ENCODE peak calls at places on chromosomes 2 and 18, in ten cellular contexts. J is NCI-H1105 treated with DMSO at 0.1 percent for 48 hours, E is glutamatergic neuron, H is A172, F is CD14-positive monocyte, D is mesendoderm, Q is LNCaP clone FGC, S is activated T-cell treated with anti-CD3 and anti-CD28 coated beads for 4 hours, T is GM23338, R is chondrocyte. C is an unnamed sample.

GRCh38 chr2:230011617-230012016 is 57.1 kb downstream of the SLC16A14 start:
- DNase-seq in H (peak; percentile 9), T (no peak), S (no peak), E (no peak), F (no peak), D (no peak), J (no peak), R (no peak), Q (no peak), C (no peak)

GRCh38 chr2:236735742-236736360 is 166.2 kb downstream of the ACKR3 start:
- DNase-seq in J (no peak), D (no peak), R (no peak), E (no peak), S (no peak), T (no peak), Q (no peak), H (no peak), F (no peak), C (no peak)

GRCh38 chr18:73891572-73892421 is 255.8 kb downstream of the FBXO15 start:
- DNase-seq in Q (no peak), H (no peak), F (no peak), J (no peak), S (no peak), E (no peak), D (peak; percentile 82), T (peak; percentile 89), R (no peak), C (no peak)

GRCh38 chr2:162092656-162093556 is 18.9 kb upstream of the DPP4 start:
- DNase-seq in D (no peak), E (no peak), S (no peak), Q (no peak), T (no peak), J (no peak), R (no peak), F (no peak), H (peak; percentile 71), C (peak; percentile 98)

GRCh38 chr2:54899576-54900200 is 150.6 kb downstream of the RTN4 start:
- DNase-seq in T (peak; percentile 33), Q (peak; percentile 79), D (peak; percentile 30), F (no peak), J (peak; percentile 24), E (no peak), H (peak; percentile 56), S (no peak), R (no peak), C (peak; percentile 29)

GRCh38 chr2:151632993-151633592 is 101.2 kb downstream of the NEB start:
- DNase-seq in S (no peak), D (peak; percentile 14), T (peak; percentile 65), Q (no peak), J (no peak), R (no peak), F (no peak), E (no peak), H (no peak), C (no peak)

GRCh38 chr2:8608411-8608954 is 73.4 kb upstream of the ID2 start:
- DNase-seq in H (peak; percentile 37), F (no peak), E (no peak), T (no peak), R (no peak), J (no peak), Q (no peak), D (no peak), S (no peak), C (no peak)

GRCh38 chr2:239942090-239942489 is 83.1 kb downstream of the NDUFA10 start:
- DNase-seq in Q (no peak), H (no peak), J (no peak), E (peak; percentile 14), R (peak; percentile 73), S (no peak), D (no peak), F (peak; percentile 18), T (no peak), C (no peak)

GRCh38 chr2:70796247-70796646 is 5.8 kb upstream of the FIGLA start:
- DNase-seq in E (no peak), Q (no peak), J (no peak), R (no peak), T (no peak), S (no peak), D (peak; percentile 54), F (no peak), H (no peak), C (no peak)

GRCh38 chr2:240917684-240918257 is 11.6 kb downstream of the CROCC2 start:
- DNase-seq in Q (no peak), D (no peak), F (peak; percentile 22), J (no peak), T (no peak), E (peak; percentile 66), S (no peak), R (no peak), H (no peak), C (no peak)

GRCh38 chr2:151334082-151334815 is 23.1 kb upstream of the TNFAIP6 start:
- DNase-seq in S (no peak), D (no peak), H (peak; percentile 78), T (no peak), F (no peak), R (no peak), J (no peak), E (no peak), Q (no peak), C (peak; percentile 44)

GRCh38 chr2:197107291-197108269 is 181.1 kb upstream of the PGAP1 start:
- DNase-seq in D (peak; percentile 81), H (no peak), F (no peak), T (peak; percentile 40), R (no peak), J (no peak), Q (no peak), S (no peak), E (no peak), C (peak; percentile 33)

GRCh38 chr2:196372811-196373664 is 201.7 kb upstream of the STK17B start:
- DNase-seq in R (no peak), Q (peak; percentile 8), E (no peak), H (no peak), F (no peak), T (no peak), J (no peak), D (no peak), S (no peak), C (no peak)

GRCh38 chr2:229695971-229696370 is 18.4 kb downstream of the DNER start:
- DNase-seq in T (no peak), Q (no peak), D (no peak), H (no peak), J (no peak), S (no peak), E (no peak), F (no peak), R (no peak), C (no peak)

GRCh38 chr2:230473378-230473777 is 57.4 kb downstream of the SP100 start:
- DNase-seq in H (no peak), Q (no peak), S (no peak), T (no peak), J (no peak), R (no peak), E (no peak), D (no peak), F (no peak), C (no peak)

GRCh38 chr18:57445488-57446319 is 10.5 kb downstream of the ONECUT2 start:
- DNase-seq in S (no peak), D (no peak), E (peak; percentile 41), R (no peak), T (no peak), Q (peak; percentile 33), H (no peak), J (peak; percentile 49), F (no peak), C (no peak)

GRCh38 chr2:12031871-12032270 is 285.4 kb downstream of the LPIN1 start:
- DNase-seq in D (no peak), J (no peak), R (no peak), E (no peak), F (no peak), Q (no peak), H (no peak), S (no peak), T (no peak), C (no peak)

GRCh38 chr2:165016772-165017411 is 61.6 kb upstream of the SLC38A11 start:
- DNase-seq in S (no peak), H (peak; percentile 66), F (no peak), R (no peak), D (peak; percentile 73), J (peak; percentile 86), Q (no peak), T (peak; percentile 80), E (peak; percentile 55), C (peak; percentile 75)